ENCODE peak calls at places on chromosomes 1 and 21, in four cellular contexts. One of them, this sample, is unnamed.

GRCh38 chr1:202123336-202123813 is 658 bp downstream of the GPR37L1 start:
- DNase-seq in substantia nigra: no peak
- DNase-seq in MCF 10A: no peak
- DNase-seq in neural crest cell: no peak
- DNase-seq in this sample: no peak

GRCh38 chr1:98344726-98345125 is 316.8 kb upstream of the SNX7 start:
- DNase-seq in MCF 10A: no peak
- DNase-seq in substantia nigra: no peak
- DNase-seq in neural crest cell: no peak
- DNase-seq in this sample: no peak

GRCh38 chr1:5001466-5001865 is 347.1 kb downstream of the AJAP1 start:
- DNase-seq in neural crest cell: peak
- DNase-seq in MCF 10A: no peak
- DNase-seq in substantia nigra: no peak
- DNase-seq in this sample: no peak

GRCh38 chr1:35546614-35547013 is 10.6 kb downstream of the KIAA0319L start:
- DNase-seq in substantia nigra: no peak
- DNase-seq in neural crest cell: no peak
- DNase-seq in MCF 10A: no peak
- DNase-seq in this sample: no peak

GRCh38 chr1:38475624-38476005 is 384.0 kb downstream of the RRAGC start:
- DNase-seq in neural crest cell: no peak
- DNase-seq in substantia nigra: no peak
- DNase-seq in MCF 10A: no peak
- DNase-seq in this sample: no peak

GRCh38 chr1:184610872-184611614 is 143.6 kb downstream of the EDEM3 start:
- DNase-seq in neural crest cell: no peak
- DNase-seq in substantia nigra: no peak
- DNase-seq in MCF 10A: no peak
- DNase-seq in this sample: no peak

GRCh38 chr21:31873696-31874599 is 1.1 kb downstream of the HUNK start:
- DNase-seq in neural crest cell: peak
- DNase-seq in substantia nigra: no peak
- DNase-seq in MCF 10A: no peak
- DNase-seq in this sample: no peak

GRCh38 chr1:20395255-20395654 is 90.8 kb downstream of the CAMK2N1 start:
- DNase-seq in neural crest cell: no peak
- DNase-seq in MCF 10A: no peak
- DNase-seq in substantia nigra: no peak
- DNase-seq in this sample: no peak

GRCh38 chr1:202235856-202236837 is 42.5 kb downstream of the LGR6 start:
- DNase-seq in MCF 10A: peak
- DNase-seq in neural crest cell: peak
- DNase-seq in substantia nigra: no peak
- DNase-seq in this sample: peak

GRCh38 chr21:16194851-16195251 is 465.1 kb downstream of the USP25 start:
- DNase-seq in substantia nigra: no peak
- DNase-seq in neural crest cell: peak
- DNase-seq in MCF 10A: peak
- DNase-seq in this sample: peak

GRCh38 chr1:205766038-205766437 is 9.2 kb downstream of the RAB29 start:
- DNase-seq in MCF 10A: peak
- DNase-seq in substantia nigra: no peak
- DNase-seq in neural crest cell: no peak
- DNase-seq in this sample: no peak

GRCh38 chr1:19400875-19401854 is 84.2 kb downstream of the CAPZB start:
- DNase-seq in MCF 10A: no peak
- DNase-seq in neural crest cell: no peak
- DNase-seq in substantia nigra: no peak
- DNase-seq in this sample: no peak

GRCh38 chr1:205354259-205354904 is 2.3 kb downstream of the KLHDC8A start:
- DNase-seq in neural crest cell: peak
- DNase-seq in substantia nigra: no peak
- DNase-seq in MCF 10A: peak
- DNase-seq in this sample: peak